ENCODE peak calls at places on chromosomes 4 and X, in five cellular contexts. E, G, Y, D and A are unnamed samples.

GRCh38 chr4:2888826-2889225 is 45.2 kb downstream of the ADD1 start:
- DNase-seq in E (no peak), G (no peak), Y (no peak), D (no peak), A (no peak)

GRCh38 chr4:88409206-88409605 is 30.6 kb downstream of the HERC6 start:
- DNase-seq in E (no peak), G (no peak), Y (no peak), D (no peak), A (no peak)

GRCh38 chrX:66676413-66676812 is 37.5 kb upstream of the EDA2R start:
- DNase-seq in E (no peak), G (no peak), Y (peak), D (no peak), A (peak)

GRCh38 chr4:87865960-87866598 is 33.3 kb downstream of the MEPE start:
- DNase-seq in E (no peak), G (no peak), Y (peak), D (no peak), A (peak)

GRCh38 chr4:26173619-26174018 is 147.2 kb upstream of the RBPJ start:
- DNase-seq in E (no peak), G (no peak), Y (peak), D (no peak), A (no peak)

GRCh38 chr4:102036619-102037376 is 246.3 kb downstream of the BANK1 start:
- DNase-seq in E (no peak), G (no peak), Y (peak), D (no peak), A (peak)

GRCh38 chr4:109801895-109802319 is at the start of gene CFI:
- DNase-seq in E (no peak), G (no peak), Y (peak), D (no peak), A (peak)

GRCh38 chrX:47568656-47569295 is 7.8 kb downstream of the ARAF start:
- DNase-seq in E (no peak), G (no peak), Y (no peak), D (no peak), A (peak)

GRCh38 chr4:153510252-153511001 is 44.3 kb downstream of the TMEM131L start:
- DNase-seq in E (no peak), G (no peak), Y (no peak), D (no peak), A (no peak)

GRCh38 chr4:26192921-26193894 is 127.6 kb upstream of the RBPJ start:
- DNase-seq in E (no peak), G (no peak), Y (no peak), D (peak), A (no peak)

GRCh38 chr4:7815562-7815961 is 124.1 kb downstream of the AFAP1 start:
- DNase-seq in E (no peak), G (no peak), Y (peak), D (no peak), A (peak)
- TF ChIP-seq CTCF in E (no peak), G (no peak), Y (no peak), D (no peak), A (no peak)

GRCh38 chr4:55399581-55399980 is 3.8 kb downstream of the TMEM165 start:
- DNase-seq in E (no peak), G (no peak), Y (no peak), D (no peak), A (no peak)
- H3K4me3 ChIP-seq in E (no peak), G (no peak), Y (no peak), D (no peak), A (peak)

GRCh38 chrX:12153741-12154140 is 15.5 kb downstream of the FRMPD4 start:
- DNase-seq in E (no peak), G (no peak), Y (no peak), D (no peak), A (peak)
- TF ChIP-seq CTCF in E (no peak), G (no peak), Y (no peak), D (no peak), A (no peak)

GRCh38 chr4:149108626-149109025 is 666.4 kb upstream of the NR3C2 start:
- DNase-seq in E (no peak), G (no peak), Y (no peak), D (no peak), A (no peak)
- H3K4me3 ChIP-seq in E (no peak), G (no peak), Y (no peak), D (no peak), A (no peak)

GRCh38 chrX:107542500-107542899 is 85.8 kb upstream of the PRPS1 start:
- DNase-seq in E (peak), G (no peak), Y (peak), D (no peak), A (peak)

GRCh38 chrX:107541244-107541643 is 87.1 kb upstream of the PRPS1 start:
- DNase-seq in E (no peak), G (no peak), Y (no peak), D (no peak), A (no peak)

GRCh38 chrX:107537815-107538214 is 88.4 kb downstream of the FRMPD3 start:
- DNase-seq in E (no peak), G (no peak), Y (peak), D (no peak), A (peak)
- TF ChIP-seq CTCF in E (no peak), G (no peak), Y (peak), D (no peak), A (peak)

DNA sequence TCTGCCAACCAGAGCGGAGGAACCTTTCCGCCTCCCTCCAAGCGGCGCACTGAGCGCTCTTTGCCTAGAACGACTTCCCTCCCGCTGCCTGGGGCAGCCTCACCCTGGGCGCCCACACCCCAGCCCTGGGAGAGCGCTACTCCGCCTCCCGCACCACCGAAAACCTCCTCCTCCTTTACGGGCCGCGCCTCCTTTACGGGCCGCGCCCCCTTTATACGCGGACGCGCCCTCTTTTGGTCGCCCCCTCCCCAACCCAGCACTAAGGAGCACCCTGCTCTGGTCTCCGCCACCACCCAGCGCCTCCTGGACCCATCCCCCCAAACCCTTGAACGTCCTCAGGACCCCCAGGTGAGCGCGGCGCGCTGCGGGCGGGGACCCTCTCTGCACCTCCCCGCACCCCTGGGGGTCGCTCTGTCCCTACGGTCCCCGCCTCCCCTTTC is 586 bp upstream of the NSG1 start:
- DNase-seq in E (no peak), G (no peak), Y (no peak), D (no peak), A (peak)
- H3K4me3 ChIP-seq in E (no peak), G (peak), Y (peak), D (peak), A (peak)

GRCh38 chr4:184100297-184100885 is 117.3 kb downstream of the ENPP6 start:
- DNase-seq in E (peak), G (no peak), Y (peak), D (no peak), A (peak)
- TF ChIP-seq CTCF in E (peak), G (no peak), Y (peak), D (no peak), A (peak)

GRCh38 chr4:34198966-34199365 is 2045.3 kb downstream of the ARAP2 start:
- DNase-seq in E (no peak), G (no peak), Y (no peak), D (no peak), A (no peak)

GRCh38 chr4:34194585-34194984 is 2049.7 kb downstream of the ARAP2 start:
- DNase-seq in E (no peak), G (no peak), Y (no peak), D (no peak), A (no peak)

GRCh38 chr4:34196375-34196774 is 2047.9 kb downstream of the ARAP2 start:
- DNase-seq in E (no peak), G (no peak), Y (no peak), D (no peak), A (peak)

DNA sequence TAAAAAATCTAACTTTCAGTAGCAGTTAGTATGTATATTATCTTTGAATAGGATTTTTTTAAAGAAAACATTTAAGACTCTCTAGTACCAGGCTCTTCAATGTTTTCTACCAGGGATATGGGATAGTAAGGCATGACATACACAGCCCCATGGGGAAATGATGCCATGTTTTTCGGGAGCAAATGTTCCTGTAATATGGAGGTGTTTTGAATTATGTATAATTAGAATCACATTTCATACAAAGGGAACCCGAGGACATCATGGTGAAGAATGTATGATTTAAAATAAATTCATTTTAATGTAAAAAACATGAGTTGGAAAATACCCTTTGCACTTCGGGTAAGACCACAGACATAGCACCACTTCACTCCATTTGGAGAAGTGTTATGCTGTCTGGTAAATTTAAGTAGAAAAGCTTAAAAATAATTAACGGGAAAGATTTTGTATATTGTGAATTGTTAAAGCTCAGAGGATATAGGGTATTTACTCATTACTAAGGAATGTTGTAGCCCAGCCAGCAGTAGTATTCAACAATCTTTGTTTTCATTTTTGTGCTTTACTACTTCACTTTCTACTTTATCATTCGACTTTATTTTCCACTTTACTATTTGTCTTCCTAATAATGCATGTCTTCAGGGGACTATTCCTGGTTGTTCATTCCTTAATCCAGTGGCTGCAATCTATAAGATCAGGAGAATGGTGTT is 2050.7 kb downstream of the ARAP2 start:
- DNase-seq in E (no peak), G (no peak), Y (peak), D (no peak), A (peak)
- H3K4me3 ChIP-seq in E (no peak), G (no peak), Y (no peak), D (no peak), A (no peak)

GRCh38 chr4:578451-579443 is 2.7 kb upstream of the TMEM271 start:
- DNase-seq in E (no peak), G (no peak), Y (no peak), D (no peak), A (no peak)
- TF ChIP-seq CTCF in E (no peak), G (no peak), Y (no peak), D (no peak), A (no peak)

GRCh38 chrX:153609917-153610833 is 11.2 kb upstream of the CCNQ start:
- DNase-seq in E (peak), G (peak), Y (peak), D (peak), A (peak)

GRCh38 chrX:153611298-153612095 is 12.6 kb upstream of the CCNQ start:
- DNase-seq in E (no peak), G (no peak), Y (no peak), D (peak), A (no peak)

GRCh38 chrX:153608821-153609220 is 9.9 kb upstream of the CCNQ start:
- DNase-seq in E (no peak), G (no peak), Y (no peak), D (no peak), A (peak)

GRCh38 chrX:153612413-153612812 is 13.5 kb upstream of the CCNQ start:
- DNase-seq in E (no peak), G (no peak), Y (no peak), D (no peak), A (no peak)

DNA sequence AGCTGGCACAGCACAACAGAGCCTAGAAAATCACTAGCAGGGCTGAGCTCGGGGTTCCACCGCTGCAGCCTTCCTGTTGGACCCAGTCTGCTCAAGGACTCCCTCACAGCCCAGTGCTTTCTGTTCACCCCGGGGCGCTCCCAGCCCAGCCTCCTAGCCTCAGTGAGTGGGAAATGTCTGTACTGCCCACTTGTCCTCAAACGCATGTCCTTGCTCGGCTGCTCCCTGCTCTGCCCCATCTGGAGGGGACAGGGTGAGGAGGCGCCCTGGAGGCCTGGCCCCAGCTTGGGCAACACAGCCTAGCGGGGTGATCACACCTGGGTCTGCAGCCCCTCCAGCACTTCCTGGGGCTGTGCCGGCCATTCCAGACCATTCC is 11.9 kb upstream of the CCNQ start:
- DNase-seq in E (no peak), G (no peak), Y (no peak), D (no peak), A (no peak)
- H3K4me3 ChIP-seq in E (no peak), G (no peak), Y (no peak), D (no peak), A (no peak)